ENCODE peak calls at places on chromosomes 1 and 21, in eight cellular contexts. Z is B cell; O is kidney tubule cell; F is fibroblast of the conjunctiva; A is HCT116; E is iPS-NIHi11; J is stimulated activated CD8-positive, alpha-beta memory T cell treated with anti-CD3 and anti-CD28 coated beads, Interleukin-2, amount 100 ng/mL, for 1 hour; I is NCI-H510A treated with DMSO at 0.1 percent for 48 hours. R is an unnamed sample.

GRCh38 chr1:35857830-35858229 is 25.2 kb upstream of the AGO1 start:
- DNase-seq in O (no peak), I (peak), A (peak), F (peak), Z (no peak), J (no peak), E (no peak), R (peak)

GRCh38 chr1:47104816-47105215 is 32.4 kb upstream of the CYP4A22 start:
- DNase-seq in F (no peak), A (no peak), Z (no peak), J (no peak), E (no peak), I (no peak), O (peak), R (no peak)

GRCh38 chr1:64956733-64957441 is 9.5 kb downstream of the JAK1 start:
- DNase-seq in A (no peak), I (no peak), E (no peak), O (no peak), F (no peak), Z (peak), J (no peak), R (no peak)

GRCh38 chr1:161225534-161226319 is at the start of gene TOMM40L:
- DNase-seq in O (peak), F (peak), Z (peak), A (peak), J (peak), I (peak), E (peak), R (peak)

GRCh38 chr1:18927082-18927653 is 24.8 kb upstream of the ALDH4A1 start:
- DNase-seq in F (no peak), A (no peak), E (no peak), Z (no peak), J (no peak), O (peak), I (no peak), R (no peak)

GRCh38 chr1:93608188-93609109 is 73.2 kb downstream of the BCAR3 start:
- DNase-seq in Z (no peak), J (no peak), I (no peak), F (no peak), A (no peak), E (no peak), O (no peak), R (no peak)

GRCh38 chr1:144101397-144102050 is 129.7 kb upstream of the FAM72C start:
- DNase-seq in J (no peak), I (no peak), O (no peak), E (no peak), Z (no peak), A (no peak), F (no peak), R (no peak)

GRCh38 chr1:2969011-2969869 is 52.0 kb upstream of the ACTRT2 start:
- DNase-seq in O (no peak), Z (no peak), J (no peak), I (no peak), A (no peak), F (no peak), E (no peak), R (no peak)

GRCh38 chr1:218587890-218588289 is 242.8 kb downstream of the TGFB2 start:
- DNase-seq in E (no peak), J (no peak), O (no peak), A (no peak), Z (no peak), I (no peak), F (no peak), R (no peak)

GRCh38 chr1:22123071-22123390 is 19.9 kb downstream of the WNT4 start:
- DNase-seq in A (no peak), Z (no peak), F (no peak), O (no peak), J (no peak), I (no peak), E (no peak), R (no peak)

GRCh38 chr21:42561742-42562141 is 48.1 kb downstream of the SLC37A1 start:
- DNase-seq in J (no peak), A (no peak), O (peak), F (no peak), E (no peak), Z (no peak), I (peak), R (no peak)

GRCh38 chr1:215517441-215517891 is 49.6 kb upstream of the KCTD3 start:
- DNase-seq in J (no peak), F (peak), E (no peak), I (no peak), Z (no peak), A (peak), O (no peak), R (no peak)

GRCh38 chr1:38173157-38173831 is 126.7 kb upstream of the POU3F1 start:
- DNase-seq in O (peak), I (no peak), F (no peak), E (no peak), J (no peak), Z (no peak), A (no peak), R (no peak)

GRCh38 chr1:202297291-202297690 is 44.4 kb downstream of the UBE2T start:
- DNase-seq in O (no peak), I (no peak), Z (no peak), F (no peak), E (no peak), J (no peak), A (no peak), R (no peak)

GRCh38 chr1:222018051-222018450 is 276.2 kb upstream of the DUSP10 start:
- DNase-seq in I (no peak), E (no peak), A (no peak), O (no peak), F (no peak), J (no peak), Z (no peak), R (no peak)

GRCh38 chr1:155093938-155094621 is 15.4 kb downstream of the EFNA3 start:
- DNase-seq in A (peak), F (peak), J (no peak), Z (no peak), E (peak), I (peak), O (peak), R (peak)

GRCh38 chr1:117301906-117302305 is 65.3 kb upstream of the MAN1A2 start:
- DNase-seq in I (no peak), E (no peak), O (no peak), Z (no peak), J (no peak), F (no peak), A (no peak), R (no peak)

GRCh38 chr1:108572182-108572581 is 12.3 kb downstream of the EEIG2 start:
- DNase-seq in I (no peak), F (no peak), J (no peak), O (no peak), Z (no peak), A (no peak), E (no peak), R (no peak)

GRCh38 chr1:79614762-79615161 is 608.2 kb upstream of the ADGRL4 start:
- DNase-seq in Z (no peak), E (no peak), F (no peak), I (no peak), O (peak), J (no peak), A (no peak), R (no peak)

GRCh38 chr1:230851291-230851691 is 17.0 kb downstream of the C1orf198 start:
- DNase-seq in F (peak), A (no peak), E (peak), J (no peak), Z (no peak), I (no peak), O (peak), R (no peak)

GRCh38 chr1:164587617-164588367 is 28.8 kb downstream of the PBX1 start:
- DNase-seq in J (no peak), E (no peak), Z (no peak), O (no peak), F (no peak), A (no peak), I (peak), R (no peak)

GRCh38 chr1:22317231-22317919 is 134.3 kb upstream of the ZBTB40 start:
- DNase-seq in F (no peak), E (peak), J (no peak), Z (no peak), O (no peak), A (peak), I (no peak), R (peak)

GRCh38 chr21:42564561-42564971 is 50.9 kb downstream of the SLC37A1 start:
- DNase-seq in O (no peak), E (no peak), J (no peak), F (no peak), Z (no peak), I (no peak), A (no peak), R (no peak)

GRCh38 chr1:24483441-24483840 is 19.2 kb upstream of the RCAN3 start:
- DNase-seq in A (no peak), Z (no peak), E (no peak), O (no peak), F (no peak), J (no peak), I (no peak), R (no peak)

GRCh38 chr1:231724876-231725647 is 98.5 kb downstream of the DISC1 start:
- DNase-seq in E (peak), O (peak), J (no peak), A (peak), F (peak), Z (no peak), I (no peak), R (peak)

R was measured in dermis microvascular lymphatic vessel endothelial cell.